ENCODE peak calls at places on chromosomes 11 and 22, in six cellular contexts. A is SK-N-SH, F is neural progenitor cell, E is PC-3, K is MM.1S, D is OCI-LY7. Z is an unnamed sample. For H3K4me1, the result is how much of the 10 kb centered on the place peaks cover.

GRCh38 chr11:102990145-102990544 is 34.6 kb upstream of the MMP13 start:
- DNase-seq in A (no peak), F (no peak), E (peak), K (no peak), D (no peak), Z (peak)

GRCh38 chr11:2713721-2714462 is 14.1 kb upstream of the KCNQ1OT1 start:
- DNase-seq in A (peak), F (no peak), E (no peak), K (no peak), D (no peak), Z (no peak)

GRCh38 chr11:74685905-74686304 is 45.3 kb downstream of the CHRDL2 start:
- DNase-seq in A (no peak), F (no peak), E (no peak), K (no peak), D (no peak), Z (no peak)

GRCh38 chr22:19291580-19292261 is at the start of gene CLTCL1:
- DNase-seq in A (peak), F (peak), E (peak), K (peak), D (peak), Z (peak)

GRCh38 chr11:29293825-29294224 is 723.0 kb downstream of the KCNA4 start:
- DNase-seq in A (no peak), F (no peak), E (peak), K (peak), D (no peak), Z (peak)

GRCh38 chr22:26615830-26616435 is 1.9 kb downstream of the CRYBB1 start:
- DNase-seq in A (no peak), F (no peak), E (no peak), K (no peak), D (peak), Z (no peak)

GRCh38 chr11:60925685-60926267 is 1.5 kb downstream of the TMEM132A start:
- DNase-seq in A (peak), F (no peak), E (peak), K (no peak), D (no peak), Z (peak)

GRCh38 chr11:1844221-1845094 is 5.7 kb downstream of the TNNI2 start:
- DNase-seq in A (peak), F (no peak), E (no peak), K (no peak), D (no peak), Z (no peak)

GRCh38 chr11:126384053-126384335 is 28.5 kb downstream of the ST3GAL4 start:
- DNase-seq in A (no peak), F (no peak), E (no peak), K (no peak), D (no peak), Z (no peak)

GRCh38 chr11:68839054-68839865 is 2.5 kb downstream of the CPT1A start:
- DNase-seq in A (peak), F (peak), E (peak), K (peak), D (peak), Z (peak)

GRCh38 chr11:98955551-98955950 is 65.2 kb upstream of the CNTN5 start:
- DNase-seq in A (no peak), F (no peak), E (peak), K (no peak), D (no peak), Z (no peak)

GRCh38 chr11:112396092-112396491 is 135.4 kb upstream of the PLET1 start:
- DNase-seq in A (no peak), F (no peak), E (no peak), K (no peak), D (no peak), Z (no peak)

GRCh38 chr22:22882033-22882717 is 5.4 kb upstream of the IGLL5 start:
- DNase-seq in A (no peak), F (no peak), E (peak), K (peak), D (no peak), Z (peak)

GRCh38 chr11:47750725-47751124 is 16.4 kb downstream of the FNBP4 start:
- DNase-seq in A (no peak), F (no peak), E (no peak), K (no peak), D (no peak), Z (no peak)

GRCh38 chr11:74057251-74058151 is 48.6 kb upstream of the UCP3 start:
- DNase-seq in A (no peak), F (no peak), E (peak), K (no peak), D (no peak), Z (peak)

GRCh38 chr22:26453195-26453594 is 24.1 kb downstream of the ASPHD2 start:
- DNase-seq in A (no peak), F (no peak), E (no peak), K (no peak), D (no peak), Z (no peak)

GRCh38 chr11:130340671-130341319 is 26.1 kb upstream of the ZBTB44 start:
- DNase-seq in A (no peak), F (no peak), E (no peak), K (no peak), D (no peak), Z (peak)

GRCh38 chr22:23193882-23194281 is 13.6 kb downstream of the BCR start:
- DNase-seq in A (no peak), F (no peak), E (no peak), K (no peak), D (no peak), Z (peak)

GRCh38 chr22:46651316-46651715 is 31.1 kb downstream of the GRAMD4 start:
- DNase-seq in A (no peak), F (no peak), E (no peak), K (no peak), D (no peak), Z (no peak)

GRCh38 chr11:65915821-65916251 is 3.0 kb downstream of the C11orf68 start:
- DNase-seq in A (no peak), F (no peak), E (peak), K (no peak), D (no peak), Z (peak)

GRCh38 chr11:95897731-95898130 is 26.2 kb downstream of the MTMR2 start:
- DNase-seq in A (no peak), F (no peak), E (peak), K (no peak), D (no peak), Z (peak)

GRCh38 chr22:32830473-32830872 is 29.0 kb downstream of the TIMP3 start:
- DNase-seq in A (no peak), F (peak), E (no peak), K (no peak), D (no peak), Z (no peak)

GRCh38 chr22:40008726-40009125 is 14.0 kb downstream of the FAM83F start:
- DNase-seq in A (no peak), F (no peak), E (peak), K (no peak), D (no peak), Z (no peak)

GRCh38 chr11:44627911-44628729 is 62.7 kb downstream of the CD82 start:
- DNase-seq in A (peak), F (no peak), E (no peak), K (no peak), D (no peak), Z (peak)

GRCh38 chr11:30545507-30545906 is 40.6 kb downstream of the MPPED2 start:
- DNase-seq in A (no peak), F (no peak), E (no peak), K (no peak), D (no peak), Z (no peak)

GRCh38 chr11:65506770-65507485 is 8.1 kb downstream of the MALAT1 start:
- DNase-seq in A (no peak), F (peak), E (peak), K (peak), D (peak), Z (peak)

GRCh38 chr11:97367406-97368083 is 977.7 kb downstream of the JRKL start:
- DNase-seq in A (no peak), F (no peak), E (no peak), K (no peak), D (no peak), Z (no peak)

GRCh38 chr11:118200901-118201680 is 23.7 kb downstream of the JAML start:
- DNase-seq in A (no peak), F (no peak), E (no peak), K (no peak), D (no peak), Z (no peak)

GRCh38 chr11:83827940-83828554 is 541.9 kb upstream of the CCDC90B start:
- DNase-seq in A (peak), F (peak), E (peak), K (peak), D (peak), Z (peak)

GRCh38 chr11:1151366-1152315 is 6.1 kb upstream of the MUC5AC start:
- DNase-seq in A (peak), F (no peak), E (peak), K (no peak), D (no peak), Z (peak)

GRCh38 chr22:19543970-19544708 is 19.9 kb upstream of the CLDN5 start:
- DNase-seq in A (peak), F (no peak), E (no peak), K (no peak), D (no peak), Z (no peak)

GRCh38 chr11:111639226-111639925 is 37.1 kb downstream of the SIK2 start:
- DNase-seq in A (no peak), F (no peak), E (no peak), K (no peak), D (no peak), Z (no peak)

GRCh38 chr11:69721061-69721460 is 17.2 kb upstream of the FGF19 start:
- DNase-seq in A (no peak), F (no peak), E (no peak), K (no peak), D (no peak), Z (no peak)

GRCh38 chr11:88354909-88355308 is 17.4 kb upstream of the CTSC start:
- DNase-seq in A (no peak), F (no peak), E (no peak), K (no peak), D (no peak), Z (no peak)

GRCh38 chr11:17423533-17424310 is 35.3 kb upstream of the KCNJ11 start:
- DNase-seq in A (no peak), F (no peak), E (no peak), K (no peak), D (no peak), Z (no peak)

GRCh38 chr11:113926273-113927183 is 21.9 kb downstream of the HTR3B start:
- DNase-seq in A (no peak), F (no peak), E (peak), K (no peak), D (no peak), Z (peak)

GRCh38 chr11:113923572-113923971 is 19.0 kb downstream of the HTR3B start:
- DNase-seq in A (no peak), F (no peak), E (no peak), K (no peak), D (no peak), Z (no peak)

GRCh38 chr22:43530864-43531201 is 119.0 kb downstream of the MPPED1 start:
- DNase-seq in A (no peak), F (no peak), E (no peak), K (no peak), D (no peak), Z (no peak)

GRCh38 chr22:43774318-43774717 is 37.8 kb downstream of the EFCAB6 start:
- DNase-seq in A (no peak), F (no peak), E (no peak), K (no peak), D (no peak), Z (no peak)

DNA sequence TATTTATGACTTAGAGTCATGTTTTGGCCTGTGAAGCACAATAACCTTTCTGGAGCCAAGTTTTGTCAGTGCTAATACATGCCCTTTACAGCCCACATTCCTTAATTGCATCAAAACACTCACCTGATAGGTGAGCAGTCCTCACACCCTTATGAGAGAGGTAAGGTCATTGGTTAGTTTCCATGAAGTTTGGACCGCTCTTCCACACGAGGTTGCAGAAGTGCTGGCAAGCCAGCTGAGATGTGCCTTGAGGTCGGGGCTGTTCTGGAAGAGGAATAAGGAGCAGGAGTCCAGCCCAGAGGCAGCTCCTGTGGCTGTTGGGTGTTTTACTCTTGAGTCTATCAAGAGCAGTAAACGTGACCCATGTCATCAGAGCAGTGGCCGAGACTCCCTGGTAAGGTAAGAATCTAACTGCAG is 76.3 kb downstream of the CYB5R2 start:
- DNase-seq in A (no peak), F (no peak), E (peak), K (no peak), D (no peak), Z (no peak)
- TF ChIP-seq EZH2phosphoT487 in A (no peak), F (no peak), E (no peak), K (no peak), D (no peak), Z (no peak)

DNA sequence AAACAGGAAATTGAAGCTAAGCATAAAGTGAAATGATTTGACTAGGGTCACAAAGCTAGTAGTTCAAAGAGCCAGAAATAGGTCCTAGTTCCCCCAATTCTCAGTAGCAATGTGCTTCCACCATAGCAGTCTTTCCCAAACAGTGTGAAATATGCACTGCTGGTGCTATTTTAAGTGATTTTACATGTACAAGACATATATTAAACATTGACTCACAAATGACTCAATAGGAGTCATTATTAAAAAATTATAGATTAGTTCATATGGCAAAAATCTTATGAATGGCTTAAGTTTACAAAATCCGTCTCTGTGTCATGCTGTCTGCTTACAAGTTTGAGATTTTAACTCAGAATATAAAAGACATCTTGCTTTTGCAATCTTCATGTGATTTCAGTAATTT is 21.4 kb downstream of the KIF18A start:
- DNase-seq in A (no peak), F (no peak), E (peak), K (no peak), D (no peak), Z (peak)
- H2AFZ ChIP-seq in A (no peak), F (no peak), E (no peak), K (no peak), D (no peak), Z (no peak)

GRCh38 chr22:49931863-49932262 is 13.4 kb downstream of the CRELD2 start:
- DNase-seq in A (no peak), F (no peak), E (no peak), K (no peak), D (peak), Z (no peak)

GRCh38 chr22:49935561-49935960 is 17.1 kb downstream of the CRELD2 start:
- DNase-seq in A (peak), F (no peak), E (no peak), K (no peak), D (peak), Z (no peak)

GRCh38 chr22:49934891-49935557 is 16.6 kb downstream of the CRELD2 start:
- DNase-seq in A (peak), F (peak), E (no peak), K (peak), D (peak), Z (peak)

GRCh38 chr22:49934144-49934890 is 15.9 kb downstream of the CRELD2 start:
- DNase-seq in A (peak), F (no peak), E (peak), K (no peak), D (no peak), Z (peak)

DNA sequence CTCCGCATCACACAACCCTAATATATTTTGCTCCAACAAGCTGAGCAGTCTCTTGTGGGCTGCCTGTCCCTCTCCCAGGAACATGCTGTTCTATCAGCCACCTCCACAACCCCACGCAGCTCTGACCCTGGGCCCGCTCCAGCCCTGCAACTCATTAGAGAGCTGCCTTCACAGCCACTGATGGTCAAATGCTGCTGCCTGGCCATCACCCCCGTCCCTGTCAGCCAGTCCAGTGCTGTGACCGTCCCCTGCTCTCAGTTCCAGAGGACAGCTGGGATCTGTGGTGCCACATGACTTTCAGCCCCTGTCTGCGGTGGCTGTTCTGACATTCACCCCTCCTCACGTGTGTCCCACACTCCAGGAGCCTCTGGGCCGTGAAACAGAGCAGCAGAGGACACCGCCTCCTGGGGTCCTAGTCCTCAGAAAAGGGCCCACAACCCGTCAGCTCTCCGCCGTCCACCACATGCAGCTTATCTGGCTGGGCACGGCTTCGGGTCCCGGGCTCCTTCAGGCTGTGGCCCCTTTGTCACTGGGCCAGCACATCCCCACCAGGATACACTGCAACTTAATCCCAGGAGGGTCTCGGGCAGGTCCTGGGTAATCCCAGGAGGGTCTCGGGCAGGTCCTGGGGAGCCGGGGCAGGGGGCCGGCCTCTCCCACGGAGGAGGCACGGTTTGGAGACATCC is 14.9 kb downstream of the CRELD2 start:
- DNase-seq in A (peak), F (no peak), E (no peak), K (no peak), D (no peak), Z (no peak)
- H3K4me1 ChIP-seq in A (under half), F (under half), E (under half), K (under half), D (half or more), Z (under half)

GRCh38 chr11:123122341-123122740 is 60.4 kb upstream of the HSPA8 start:
- DNase-seq in A (peak), F (no peak), E (no peak), K (no peak), D (no peak), Z (peak)
- TF ChIP-seq EZH2phosphoT487 in A (no peak), F (no peak), E (no peak), K (no peak), D (no peak), Z (no peak)

GRCh38 chr11:11972942-11973341 is 35.5 kb downstream of the DKK3 start:
- DNase-seq in A (no peak), F (no peak), E (no peak), K (no peak), D (no peak), Z (no peak)

GRCh38 chr11:11975201-11976092 is 33.0 kb downstream of the DKK3 start:
- DNase-seq in A (no peak), F (no peak), E (peak), K (no peak), D (no peak), Z (no peak)

GRCh38 chr11:11972148-11972547 is 36.3 kb downstream of the DKK3 start:
- DNase-seq in A (no peak), F (no peak), E (no peak), K (no peak), D (no peak), Z (no peak)

GRCh38 chr11:11973866-11974265 is 34.6 kb downstream of the DKK3 start:
- DNase-seq in A (no peak), F (no peak), E (no peak), K (no peak), D (no peak), Z (no peak)

DNA sequence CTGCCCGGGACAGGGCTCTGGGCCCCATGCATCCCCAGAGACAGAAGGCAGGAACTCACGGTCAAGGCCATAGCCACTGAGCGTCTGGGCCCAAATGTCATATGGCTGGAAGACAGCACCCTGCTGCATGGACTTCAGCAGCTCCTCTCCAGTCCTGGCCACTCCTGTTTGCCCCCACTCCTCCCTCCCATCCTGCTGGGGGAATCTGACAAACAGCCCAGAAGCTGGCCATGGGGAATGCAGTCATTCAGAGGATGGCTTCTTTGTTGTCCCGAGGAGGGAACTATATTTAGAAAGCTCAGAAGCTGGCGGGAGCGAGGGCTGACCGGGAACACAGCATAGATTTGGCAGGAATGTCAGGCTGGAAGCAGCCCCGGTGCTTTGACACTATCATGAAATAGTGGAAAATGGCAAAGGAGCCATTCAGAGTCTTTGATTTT is 35.0 kb downstream of the DKK3 start:
- DNase-seq in A (no peak), F (no peak), E (no peak), K (no peak), D (no peak), Z (peak)
- H2AFZ ChIP-seq in A (no peak), F (no peak), E (no peak), K (no peak), D (no peak), Z (peak)

GRCh38 chr11:76632492-76632891 is 38.1 kb downstream of the LRRC32 start:
- DNase-seq in A (no peak), F (no peak), E (no peak), K (peak), D (no peak), Z (no peak)
- H3K4me1 ChIP-seq in A (under half), F (under half), E (under half), K (under half), D (half or more), Z (under half)

DNA sequence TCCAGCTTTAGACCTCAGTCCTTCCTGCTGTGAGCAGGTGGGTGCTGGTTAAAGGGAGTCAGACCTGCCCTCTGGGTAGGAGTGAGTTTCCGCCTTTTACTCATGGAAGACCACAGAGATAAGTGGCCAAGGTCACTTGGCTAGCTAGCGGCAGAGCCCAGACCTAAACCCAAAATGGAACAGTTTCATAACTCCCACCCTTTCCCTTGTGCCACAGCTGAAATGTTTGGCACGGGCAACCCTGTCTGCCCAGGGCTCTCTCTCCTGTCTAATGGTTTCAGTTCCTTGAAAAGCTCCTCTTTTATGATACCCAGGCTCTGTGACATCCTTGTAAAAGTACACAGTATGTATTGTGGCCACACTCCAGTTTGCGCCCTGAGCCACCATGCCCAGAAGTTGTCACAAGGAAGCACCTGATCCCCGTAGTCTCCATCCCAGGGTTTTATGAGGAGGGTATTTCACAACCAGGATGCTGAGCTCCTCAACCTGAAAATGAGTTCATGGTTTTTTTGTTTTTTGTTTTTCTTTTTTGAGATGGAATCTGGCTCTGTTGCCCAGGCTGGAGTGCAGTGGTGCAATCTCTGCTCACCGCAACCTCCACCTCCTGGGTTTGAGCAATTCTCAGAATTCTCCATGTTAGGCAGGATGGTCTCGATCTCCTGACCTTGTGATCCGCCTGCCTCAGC is 5.1 kb downstream of the MB start:
- DNase-seq in A (no peak), F (no peak), E (no peak), K (peak), D (peak), Z (no peak)
- TF ChIP-seq EZH2phosphoT487 in A (no peak), F (no peak), E (no peak), K (no peak), D (no peak), Z (no peak)

Z was measured in GM23248.